ENCODE peak calls at places on chromosomes 6 and 20, in five cellular contexts. W, M, N, V and J are unnamed samples.

GRCh38 chr6:52640916-52641315 is 30.0 kb upstream of the TMEM14A start:
- DNase-seq in W (no peak), M (no peak), N (peak; percentile 15), V (no peak), J (no peak)

GRCh38 chr20:58128635-58129625 is 99.5 kb downstream of the ANKRD60 start:
- DNase-seq in W (no peak), M (no peak), N (no peak), V (no peak), J (no peak)

GRCh38 chr6:13140972-13141371 is 187.4 kb downstream of the TBC1D7 start:
- DNase-seq in W (no peak), M (no peak), N (no peak), V (no peak), J (no peak)

GRCh38 chr6:26576929-26577719 is 19.6 kb upstream of the ABT1 start:
- DNase-seq in W (no peak), M (no peak), N (peak; percentile 81), V (no peak), J (peak; percentile 55)

GRCh38 chr6:166221040-166221439 is 53.4 kb upstream of the TBXT start:
- DNase-seq in W (no peak), M (no peak), N (no peak), V (no peak), J (no peak)

GRCh38 chr20:43849496-43850197 is 65.0 kb upstream of the TOX2 start:
- DNase-seq in W (no peak), M (no peak), N (no peak), V (no peak), J (no peak)

GRCh38 chr6:52994789-52995078 is 350 bp downstream of the GSTA4 start:
- DNase-seq in W (peak; percentile 47), M (no peak), N (peak; percentile 88), V (peak; percentile 34), J (no peak)

GRCh38 chr6:130896249-130896648 is 69.0 kb downstream of the SMLR1 start:
- DNase-seq in W (no peak), M (no peak), N (no peak), V (no peak), J (no peak)

GRCh38 chr6:38170666-38171065 is 351.1 kb downstream of the ZFAND3 start:
- DNase-seq in W (no peak), M (no peak), N (no peak), V (no peak), J (no peak)

GRCh38 chr6:87540541-87540940 is 49.2 kb downstream of the RARS2 start:
- DNase-seq in W (peak; percentile 34), M (no peak), N (no peak), V (no peak), J (no peak)

GRCh38 chr6:34496103-34496685 is 30.3 kb downstream of the PACSIN1 start:
- DNase-seq in W (no peak), M (no peak), N (no peak), V (no peak), J (no peak)

GRCh38 chr6:45801471-45802289 is 214.0 kb downstream of the CLIC5 start:
- DNase-seq in W (no peak), M (no peak), N (no peak), V (no peak), J (no peak)

GRCh38 chr6:31175961-31176360 is 5.5 kb upstream of the POU5F1 start:
- DNase-seq in W (no peak), M (peak; percentile 43), N (no peak), V (no peak), J (no peak)

GRCh38 chr6:111032493-111033140 is 50.8 kb downstream of the RPF2 start:
- DNase-seq in W (no peak), M (no peak), N (no peak), V (no peak), J (no peak)

GRCh38 chr6:79421707-79422484 is 115.3 kb downstream of the LCA5 start:
- DNase-seq in W (no peak), M (no peak), N (peak; percentile 5), V (no peak), J (no peak)

GRCh38 chr20:50636601-50637539 is 54.5 kb downstream of the RIPOR3 start:
- DNase-seq in W (no peak), M (no peak), N (no peak), V (no peak), J (no peak)

GRCh38 chr6:110530671-110531070 is 54.3 kb upstream of the SLC22A16 start:
- DNase-seq in W (no peak), M (no peak), N (no peak), V (no peak), J (no peak)

GRCh38 chr6:83193747-83194582 is 808 bp downstream of the RWDD2A start:
- DNase-seq in W (peak; percentile 64), M (no peak), N (peak; percentile 50), V (peak; percentile 57), J (peak; percentile 12)

GRCh38 chr6:164477126-164477525 is 832.3 kb downstream of the C6orf118 start:
- DNase-seq in W (no peak), M (no peak), N (no peak), V (no peak), J (no peak)

GRCh38 chr20:924639-925038 is 8.5 kb upstream of the ANGPT4 start:
- DNase-seq in W (no peak), M (no peak), N (no peak), V (no peak), J (no peak)

GRCh38 chr20:13487202-13487601 is 151.5 kb downstream of the TASP1 start:
- DNase-seq in W (no peak), M (no peak), N (no peak), V (no peak), J (no peak)

GRCh38 chr6:13493147-13493546 is 5.7 kb upstream of the GFOD1 start:
- DNase-seq in W (no peak), M (no peak), N (no peak), V (no peak), J (no peak)

GRCh38 chr6:31738048-31738979 is 1.5 kb upstream of the MSH5 start:
- DNase-seq in W (peak; percentile 65), M (peak; percentile 69), N (peak; percentile 34), V (peak; percentile 84), J (peak; percentile 80)

GRCh38 chr6:11685411-11686093 is 93.1 kb downstream of the ADTRP start:
- DNase-seq in W (no peak), M (no peak), N (no peak), V (no peak), J (no peak)

GRCh38 chr6:18985958-18986357 is 598.8 kb downstream of the RNF144B start:
- DNase-seq in W (no peak), M (no peak), N (no peak), V (no peak), J (no peak)

GRCh38 chr6:16683524-16684194 is 77.6 kb downstream of the ATXN1 start:
- DNase-seq in W (peak; percentile 53), M (no peak), N (no peak), V (peak; percentile 24), J (no peak)

GRCh38 chr6:170497845-170498281 is 55.2 kb downstream of the PSMB1 start:
- DNase-seq in W (no peak), M (no peak), N (peak; percentile 91), V (no peak), J (no peak)

GRCh38 chr20:478010-478948 is 15.9 kb upstream of the TBC1D20 start:
- DNase-seq in W (no peak), M (no peak), N (no peak), V (no peak), J (no peak)

GRCh38 chr6:16236009-16236501 is 2.3 kb upstream of the GMPR start:
- DNase-seq in W (no peak), M (no peak), N (no peak), V (no peak), J (no peak)

GRCh38 chr6:112841553-112842337 is 494.6 kb downstream of the RFPL4B start:
- DNase-seq in W (no peak), M (no peak), N (no peak), V (no peak), J (no peak)

GRCh38 chr6:149513915-149514314 is 29.1 kb upstream of the ZC3H12D start:
- DNase-seq in W (no peak), M (no peak), N (no peak), V (no peak), J (no peak)

GRCh38 chr6:10269814-10270472 is 144.9 kb downstream of the TFAP2A start:
- DNase-seq in W (no peak), M (no peak), N (no peak), V (no peak), J (no peak)

GRCh38 chr20:478949-479429 is 16.7 kb upstream of the TBC1D20 start:
- DNase-seq in W (no peak), M (no peak), N (peak; percentile 77), V (no peak), J (peak; percentile 43)

GRCh38 chr6:169950558-169950957 is 199.1 kb downstream of the ERMARD start:
- DNase-seq in W (no peak), M (no peak), N (peak; percentile 35), V (no peak), J (peak; percentile 15)

GRCh38 chr6:79525272-79526100 is 11.7 kb downstream of the LCA5 start:
- DNase-seq in W (peak; percentile 22), M (no peak), N (no peak), V (no peak), J (no peak)

GRCh38 chr20:38812182-38812581 is 6.7 kb downstream of the PPP1R16B start:
- DNase-seq in W (no peak), M (no peak), N (no peak), V (no peak), J (no peak)

GRCh38 chr20:49712918-49713778 is 530 bp downstream of the B4GALT5 start:
- DNase-seq in W (peak; percentile 57), M (peak; percentile 17), N (peak; percentile 67), V (peak; percentile 48), J (no peak)

GRCh38 chr6:87714093-87714809 is 12.2 kb upstream of the AKIRIN2 start:
- DNase-seq in W (no peak), M (no peak), N (no peak), V (no peak), J (no peak)

GRCh38 chr20:38343798-38344701 is 2.2 kb upstream of the LBP start:
- DNase-seq in W (no peak), M (no peak), N (no peak), V (no peak), J (no peak)